ENCODE peak calls at places on chromosomes 7 and 10, in five cellular contexts. One of them, this sample, is unnamed.
A peak's percentile ranks its signal among the peaks of the same experiment; 100 is the strongest.

GRCh38 chr10:84541289-84541637 is 212.9 kb downstream of the CCSER2 start:
- DNase-seq in GM23248: peak; percentile 6
- DNase-seq in left ventricle myocardium superior: no peak
- DNase-seq in left cardiac atrium: no peak
- DNase-seq in H54: no peak
- DNase-seq in this sample: no peak

GRCh38 chr10:79162861-79163662 is 94.3 kb downstream of the ZMIZ1 start:
- DNase-seq in GM23248: peak; percentile 87
- DNase-seq in left ventricle myocardium superior: no peak
- DNase-seq in left cardiac atrium: no peak
- DNase-seq in H54: peak; percentile 87
- DNase-seq in this sample: no peak

GRCh38 chr7:133735222-133735621 is 391.9 kb upstream of the LRGUK start:
- DNase-seq in GM23248: peak; percentile 37
- DNase-seq in left ventricle myocardium superior: no peak
- DNase-seq in left cardiac atrium: no peak
- DNase-seq in H54: no peak
- DNase-seq in this sample: no peak

GRCh38 chr7:151099486-151100211 is 13.4 kb downstream of the AGAP3 start:
- DNase-seq in GM23248: no peak
- DNase-seq in left ventricle myocardium superior: peak; percentile 26
- DNase-seq in left cardiac atrium: no peak
- DNase-seq in H54: no peak
- DNase-seq in this sample: no peak

GRCh38 chr10:101780818-101781654 is 2.2 kb downstream of the NPM3 start:
- DNase-seq in GM23248: peak; percentile 79
- DNase-seq in left ventricle myocardium superior: peak; percentile 72
- DNase-seq in left cardiac atrium: peak; percentile 67
- DNase-seq in H54: peak; percentile 96
- DNase-seq in this sample: peak; percentile 59

GRCh38 chr7:133293390-133294110 is 40.7 kb downstream of the EXOC4 start:
- DNase-seq in GM23248: no peak
- DNase-seq in left ventricle myocardium superior: no peak
- DNase-seq in left cardiac atrium: no peak
- DNase-seq in H54: no peak
- DNase-seq in this sample: no peak

GRCh38 chr10:93445097-93445960 is 36.8 kb downstream of the MYOF start:
- DNase-seq in GM23248: peak; percentile 98
- DNase-seq in left ventricle myocardium superior: peak; percentile 88
- DNase-seq in left cardiac atrium: peak; percentile 93
- DNase-seq in H54: peak; percentile 73
- DNase-seq in this sample: peak; percentile 96

GRCh38 chr10:63711361-63711760 is 190.2 kb downstream of the REEP3 start:
- DNase-seq in GM23248: no peak
- DNase-seq in left ventricle myocardium superior: peak; percentile 68
- DNase-seq in left cardiac atrium: peak; percentile 66
- DNase-seq in H54: no peak
- DNase-seq in this sample: no peak

GRCh38 chr7:149354119-149354518 is 92.1 kb downstream of the ZNF783 start:
- DNase-seq in GM23248: no peak
- DNase-seq in left ventricle myocardium superior: no peak
- DNase-seq in left cardiac atrium: no peak
- DNase-seq in H54: no peak
- DNase-seq in this sample: no peak

GRCh38 chr10:45254892-45255291 is 60.5 kb downstream of the OR13A1 start:
- DNase-seq in GM23248: no peak
- DNase-seq in left ventricle myocardium superior: no peak
- DNase-seq in left cardiac atrium: no peak
- DNase-seq in H54: no peak
- DNase-seq in this sample: no peak

GRCh38 chr7:123505221-123505620 is 29.2 kb downstream of the IQUB start:
- DNase-seq in GM23248: no peak
- DNase-seq in left ventricle myocardium superior: no peak
- DNase-seq in left cardiac atrium: no peak
- DNase-seq in H54: no peak
- DNase-seq in this sample: no peak